ENCODE peak calls at places on chromosomes 12 and 14, in four cellular contexts. R, Z, A and B are unnamed samples.

GRCh38 chr14:21498540-21499526 is 12.3 kb downstream of the METTL3 start:
- DNase-seq in R (peak; percentile 58), Z (no peak), A (no peak), B (no peak)

GRCh38 chr12:67630373-67631088 is 18.0 kb upstream of the DYRK2 start:
- DNase-seq in R (peak; percentile 29), Z (no peak), A (peak; percentile 95), B (no peak)

GRCh38 chr14:73239463-73240241 is 2.3 kb downstream of the PAPLN start:
- DNase-seq in R (peak; percentile 72), Z (peak; percentile 51), A (no peak), B (no peak)

GRCh38 chr14:100384819-100385813 is 62.0 kb downstream of the SLC25A47 start:
- DNase-seq in R (peak; percentile 80), Z (no peak), A (no peak), B (no peak)

GRCh38 chr12:46886541-46887041 is 60.8 kb upstream of the SLC38A4 start:
- DNase-seq in R (no peak), Z (no peak), A (no peak), B (no peak)

GRCh38 chr12:3662516-3662915 is 90.4 kb downstream of the CRACR2A start:
- DNase-seq in R (no peak), Z (no peak), A (no peak), B (no peak)

GRCh38 chr14:38089123-38089522 is 118.6 kb upstream of the SSTR1 start:
- DNase-seq in R (no peak), Z (no peak), A (no peak), B (no peak)

GRCh38 chr14:68548194-68549056 is 244.4 kb downstream of the ZFP36L1 start:
- DNase-seq in R (peak; percentile 99), Z (peak; percentile 86), A (no peak), B (no peak)

GRCh38 chr14:89417469-89418225 is 614 bp upstream of the FOXN3 start:
- DNase-seq in R (peak; percentile 47), Z (no peak), A (peak; percentile 76), B (no peak)

GRCh38 chr12:79063258-79063657 is 198.7 kb downstream of the SYT1 start:
- DNase-seq in R (peak; percentile 23), Z (no peak), A (no peak), B (no peak)

GRCh38 chr14:64702493-64703392 is 1.5 kb upstream of the PLEKHG3 start:
- DNase-seq in R (no peak), Z (no peak), A (no peak), B (no peak)

GRCh38 chr12:44248436-44248835 is 412.6 kb downstream of the TMEM117 start:
- DNase-seq in R (no peak), Z (no peak), A (no peak), B (no peak)

GRCh38 chr14:27386391-27386790 is 788.6 kb upstream of the NOVA1 start:
- DNase-seq in R (no peak), Z (no peak), A (no peak), B (no peak)

GRCh38 chr12:74646831-74647230 is 109.2 kb downstream of the ATXN7L3B start:
- DNase-seq in R (peak; percentile 1), Z (no peak), A (no peak), B (no peak)

GRCh38 chr12:106084048-106084671 is 54.6 kb downstream of the NUAK1 start:
- DNase-seq in R (peak; percentile 90), Z (no peak), A (no peak), B (no peak)

GRCh38 chr12:21607701-21608100 is 3.1 kb upstream of the GYS2 start:
- DNase-seq in R (peak; percentile 59), Z (no peak), A (no peak), B (no peak)

GRCh38 chr14:44609201-44609600 is 102.1 kb upstream of the FSCB start:
- DNase-seq in R (no peak), Z (no peak), A (no peak), B (no peak)

GRCh38 chr12:75341873-75342272 is 7.4 kb downstream of the GLIPR1L1 start:
- DNase-seq in R (no peak), Z (no peak), A (no peak), B (no peak)

GRCh38 chr12:31773867-31774266 is 45.0 kb upstream of the AMN1 start:
- DNase-seq in R (peak; percentile 55), Z (no peak), A (no peak), B (no peak)

GRCh38 chr12:6914246-6914947 is at the start of gene ENO2:
- DNase-seq in R (peak; percentile 66), Z (peak; percentile 59), A (peak; percentile 94), B (peak; percentile 76)

GRCh38 chr12:11347810-11348209 is 37.6 kb upstream of the PRB4 start:
- DNase-seq in R (no peak), Z (no peak), A (no peak), B (no peak)

GRCh38 chr12:49897276-49897675 is 6.4 kb downstream of the FAIM2 start:
- DNase-seq in R (no peak), Z (no peak), A (no peak), B (no peak)

GRCh38 chr12:926641-927040 is 22.9 kb downstream of the RAD52 start:
- DNase-seq in R (no peak), Z (no peak), A (no peak), B (no peak)

GRCh38 chr14:76769636-76770292 is 8.5 kb downstream of the VASH1 start:
- DNase-seq in R (no peak), Z (no peak), A (no peak), B (no peak)

GRCh38 chr14:31858868-31859267 is 218.2 kb upstream of the ARHGAP5 start:
- DNase-seq in R (peak; percentile 49), Z (no peak), A (no peak), B (no peak)

GRCh38 chr12:55745361-55746146 is 2.6 kb downstream of the GDF11 start:
- DNase-seq in R (peak; percentile 77), Z (no peak), A (no peak), B (no peak)

GRCh38 chr12:124866883-124867232 is 3.2 kb upstream of the SCARB1 start:
- DNase-seq in R (no peak), Z (no peak), A (no peak), B (no peak)

GRCh38 chr12:112233242-112233641 is 107.9 kb downstream of the TRAFD1 start:
- DNase-seq in R (no peak), Z (no peak), A (no peak), B (no peak)

GRCh38 chr12:32134144-32134888 is 27.7 kb downstream of the BICD1 start:
- DNase-seq in R (peak; percentile 43), Z (no peak), A (peak; percentile 56), B (no peak)

GRCh38 chr12:12349711-12350665 is at the start of gene MANSC1:
- DNase-seq in R (peak; percentile 43), Z (no peak), A (peak; percentile 61), B (peak; percentile 69)

GRCh38 chr14:23828611-23829010 is 125.0 kb upstream of the DHRS4 start:
- DNase-seq in R (no peak), Z (no peak), A (no peak), B (no peak)

GRCh38 chr14:106657460-106657859 is 1131.1 kb downstream of the TMEM121 start:
- DNase-seq in R (no peak), Z (no peak), A (peak; percentile 64), B (no peak)

GRCh38 chr14:81400852-81401251 is 728 bp upstream of the STON2 start:
- DNase-seq in R (peak; percentile 96), Z (peak; percentile 59), A (no peak), B (no peak)

GRCh38 chr12:10853746-10854145 is 4.5 kb upstream of the PRR4 start:
- DNase-seq in R (no peak), Z (no peak), A (no peak), B (no peak)

GRCh38 chr14:68667313-68667791 is 125.5 kb downstream of the ZFP36L1 start:
- DNase-seq in R (peak; percentile 58), Z (no peak), A (no peak), B (no peak)

GRCh38 chr12:6998708-6999451 is 19.4 kb downstream of the LPCAT3 start:
- DNase-seq in R (no peak), Z (no peak), A (no peak), B (no peak)

GRCh38 chr14:74988131-74988530 is 14.6 kb upstream of the EIF2B2 start:
- DNase-seq in R (peak; percentile 56), Z (no peak), A (no peak), B (no peak)
- H3K27ac ChIP-seq in R (no peak overlapping the region), Z (no peak overlapping the region), A (no peak overlapping the region), B (no peak overlapping the region)

GRCh38 chr14:59346796-59347510 is 118.2 kb downstream of the GPR135 start:
- DNase-seq in R (no peak), Z (no peak), A (no peak), B (no peak)
- H3K27ac ChIP-seq in R (no peak overlapping the region), Z (peak overlapping the region; percentile 73), A (no peak overlapping the region), B (no peak overlapping the region)

GRCh38 chr12:120562906-120563305 is 18.3 kb downstream of the POP5 start:
- DNase-seq in R (no peak), Z (no peak), A (no peak), B (no peak)
- H3K27ac ChIP-seq in R (peak overlapping the region; percentile 15), Z (no peak overlapping the region), A (no peak overlapping the region), B (no peak overlapping the region)

GRCh38 chr14:67270933-67271332 is 29.7 kb downstream of the PALS1 start:
- DNase-seq in R (no peak), Z (no peak), A (no peak), B (no peak)
- H3K27ac ChIP-seq in R (peak overlapping the region; percentile 97), Z (peak overlapping the region; percentile 86), A (no peak overlapping the region), B (peak overlapping the region; percentile 67)

DNA sequence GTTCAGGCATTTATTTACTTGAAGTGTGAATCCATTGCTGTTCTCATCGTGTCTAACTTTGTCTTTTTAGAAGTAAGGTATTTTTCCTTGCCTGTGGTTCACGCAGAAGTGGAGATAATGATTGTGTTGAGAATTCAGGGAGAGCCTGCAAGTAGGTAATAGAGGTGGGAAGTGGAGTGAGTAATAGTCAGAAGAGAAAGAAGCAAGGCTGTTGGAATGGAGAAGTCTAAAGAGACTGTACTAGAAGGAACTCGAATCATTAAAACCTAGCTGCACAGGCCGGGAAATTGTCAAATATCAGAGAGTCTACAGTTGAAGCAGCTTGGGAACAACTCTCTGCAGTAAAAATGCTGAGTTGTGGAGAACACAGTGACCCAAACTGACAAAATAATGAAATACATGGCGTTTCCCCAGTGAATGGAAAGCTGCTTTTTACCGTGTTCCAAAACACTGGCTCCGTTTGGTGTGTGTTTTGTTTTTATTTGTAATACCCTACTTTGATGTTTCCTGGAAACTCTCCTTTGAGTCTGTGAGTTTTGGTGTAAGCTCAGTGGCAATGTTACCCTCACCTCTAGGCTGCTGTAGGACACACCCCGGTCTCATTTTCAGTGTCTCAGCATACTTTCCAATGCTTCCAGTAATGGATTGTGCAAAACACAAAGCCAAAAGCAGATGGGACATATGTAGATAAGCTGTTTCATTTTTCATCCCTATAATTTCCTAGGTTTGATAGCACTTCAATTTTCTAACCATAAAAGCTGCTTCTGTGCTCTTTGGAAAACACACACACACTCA is 146.6 kb downstream of the CRADD start:
- DNase-seq in R (no peak), Z (no peak), A (no peak), B (no peak)
- H3K27ac ChIP-seq in R (no peak overlapping the region), Z (peak overlapping the region; percentile 39), A (no peak overlapping the region), B (no peak overlapping the region)